ENCODE peak calls at places on chromosomes 2 and 18, in four cellular contexts. One of them, this sample, is unnamed.

GRCh38 chr2:170660406-170660805 is 54.7 kb upstream of the SP5 start:
- DNase-seq in neural progenitor cell: no peak
- DNase-seq in hepatocyte: no peak
- DNase-seq in HCT116: no peak
- DNase-seq in this sample: no peak

GRCh38 chr2:196113061-196113974 is 44.7 kb upstream of the DNAH7 start:
- DNase-seq in hepatocyte: no peak
- DNase-seq in HCT116: no peak
- DNase-seq in neural progenitor cell: peak
- DNase-seq in this sample: peak

GRCh38 chr18:25278415-25278814 is 73.6 kb downstream of the ZNF521 start:
- DNase-seq in hepatocyte: no peak
- DNase-seq in neural progenitor cell: no peak
- DNase-seq in HCT116: no peak
- DNase-seq in this sample: no peak

GRCh38 chr2:98334439-98335078 is 11.7 kb upstream of the CNGA3 start:
- DNase-seq in neural progenitor cell: peak
- DNase-seq in HCT116: no peak
- DNase-seq in hepatocyte: peak
- DNase-seq in this sample: peak

GRCh38 chr18:57768557-57769326 is 34.4 kb downstream of the ATP8B1 start:
- DNase-seq in neural progenitor cell: no peak
- DNase-seq in hepatocyte: peak
- DNase-seq in HCT116: no peak
- DNase-seq in this sample: peak

GRCh38 chr18:22831441-22831904 is 101.7 kb upstream of the RBBP8 start:
- DNase-seq in hepatocyte: peak
- DNase-seq in HCT116: peak
- DNase-seq in neural progenitor cell: no peak
- DNase-seq in this sample: peak

GRCh38 chr2:200172944-200173481 is 133.5 kb upstream of the SPATS2L start:
- DNase-seq in HCT116: no peak
- DNase-seq in hepatocyte: no peak
- DNase-seq in neural progenitor cell: no peak
- DNase-seq in this sample: peak

GRCh38 chr2:220946552-220946951 is 625.6 kb downstream of the EPHA4 start:
- DNase-seq in neural progenitor cell: no peak
- DNase-seq in HCT116: no peak
- DNase-seq in hepatocyte: no peak
- DNase-seq in this sample: peak

GRCh38 chr2:47354817-47355653 is 47.9 kb upstream of the MSH2 start:
- DNase-seq in neural progenitor cell: no peak
- DNase-seq in hepatocyte: no peak
- DNase-seq in HCT116: no peak
- DNase-seq in this sample: no peak

GRCh38 chr2:61793389-61793836 is 60.4 kb downstream of the FAM161A start:
- DNase-seq in hepatocyte: peak
- DNase-seq in HCT116: peak
- DNase-seq in neural progenitor cell: peak
- DNase-seq in this sample: peak

GRCh38 chr2:207223051-207223450 is 57.3 kb upstream of the KLF7 start:
- DNase-seq in hepatocyte: no peak
- DNase-seq in HCT116: no peak
- DNase-seq in neural progenitor cell: no peak
- DNase-seq in this sample: peak

GRCh38 chr2:207219036-207219435 is 53.3 kb upstream of the KLF7 start:
- DNase-seq in HCT116: no peak
- DNase-seq in hepatocyte: no peak
- DNase-seq in neural progenitor cell: no peak
- DNase-seq in this sample: no peak

GRCh38 chr2:207219716-207220414 is 54.1 kb upstream of the KLF7 start:
- DNase-seq in HCT116: no peak
- DNase-seq in hepatocyte: peak
- DNase-seq in neural progenitor cell: no peak
- DNase-seq in this sample: peak

GRCh38 chr2:207224391-207224790 is 58.6 kb upstream of the KLF7 start:
- DNase-seq in hepatocyte: no peak
- DNase-seq in HCT116: no peak
- DNase-seq in neural progenitor cell: no peak
- DNase-seq in this sample: no peak

DNA sequence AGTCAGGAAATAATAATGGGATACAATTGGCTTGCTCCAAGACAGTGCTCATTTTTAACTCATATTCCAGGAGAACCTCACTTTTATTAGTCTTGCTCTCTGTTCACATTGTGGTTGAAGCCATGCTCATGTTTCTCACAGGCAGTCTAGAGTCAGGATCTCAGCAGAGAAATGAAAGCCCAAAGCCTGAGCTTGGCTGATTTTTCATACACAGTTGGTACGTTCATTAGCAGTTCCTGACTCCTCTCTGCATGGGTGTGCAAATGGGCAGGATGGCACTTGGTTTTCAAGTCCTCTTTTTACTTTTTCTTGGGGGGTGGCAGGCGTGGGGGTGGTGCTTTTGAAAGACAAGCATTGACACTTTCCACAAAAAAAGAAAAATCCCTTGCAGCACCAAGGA is 56.0 kb upstream of the KLF7 start:
- DNase-seq in HCT116: no peak
- DNase-seq in hepatocyte: no peak
- DNase-seq in neural progenitor cell: no peak
- DNase-seq in this sample: no peak
- TF ChIP-seq EZH2phosphoT487 in HCT116: no peak
- TF ChIP-seq EZH2phosphoT487 in hepatocyte: no peak
- TF ChIP-seq EZH2phosphoT487 in neural progenitor cell: no peak
- TF ChIP-seq EZH2phosphoT487 in this sample: no peak

GRCh38 chr2:146324954-146325353 is 1519.9 kb upstream of the ACVR2A start:
- DNase-seq in HCT116: no peak
- DNase-seq in neural progenitor cell: no peak
- DNase-seq in hepatocyte: no peak
- DNase-seq in this sample: peak
- H2AFZ ChIP-seq in HCT116: no peak
- H2AFZ ChIP-seq in neural progenitor cell: no peak
- H2AFZ ChIP-seq in hepatocyte: no peak
- H2AFZ ChIP-seq in this sample: peak

DNA sequence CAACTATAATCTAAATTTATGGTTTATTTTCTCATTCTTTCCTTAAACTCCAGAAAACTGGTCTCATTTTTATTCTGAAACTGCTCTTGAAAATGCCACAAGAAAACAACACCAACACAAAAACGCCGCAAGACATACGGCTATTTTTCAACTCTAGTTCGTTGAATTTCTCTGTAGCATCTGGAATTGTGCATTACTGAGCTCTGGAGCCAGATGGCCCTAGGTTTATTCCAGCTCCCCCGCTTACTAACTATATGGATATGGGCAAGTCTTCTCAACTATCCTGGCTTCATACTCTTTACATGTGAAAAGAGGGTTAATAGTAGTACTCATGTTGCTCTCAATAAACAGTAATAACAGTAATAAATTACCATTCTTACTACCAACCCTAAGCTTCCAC is 19.9 kb downstream of the FAM98A start:
- DNase-seq in HCT116: no peak
- DNase-seq in neural progenitor cell: no peak
- DNase-seq in hepatocyte: no peak
- DNase-seq in this sample: no peak
- TF ChIP-seq EZH2phosphoT487 in HCT116: no peak
- TF ChIP-seq EZH2phosphoT487 in neural progenitor cell: no peak
- TF ChIP-seq EZH2phosphoT487 in hepatocyte: no peak
- TF ChIP-seq EZH2phosphoT487 in this sample: no peak

DNA sequence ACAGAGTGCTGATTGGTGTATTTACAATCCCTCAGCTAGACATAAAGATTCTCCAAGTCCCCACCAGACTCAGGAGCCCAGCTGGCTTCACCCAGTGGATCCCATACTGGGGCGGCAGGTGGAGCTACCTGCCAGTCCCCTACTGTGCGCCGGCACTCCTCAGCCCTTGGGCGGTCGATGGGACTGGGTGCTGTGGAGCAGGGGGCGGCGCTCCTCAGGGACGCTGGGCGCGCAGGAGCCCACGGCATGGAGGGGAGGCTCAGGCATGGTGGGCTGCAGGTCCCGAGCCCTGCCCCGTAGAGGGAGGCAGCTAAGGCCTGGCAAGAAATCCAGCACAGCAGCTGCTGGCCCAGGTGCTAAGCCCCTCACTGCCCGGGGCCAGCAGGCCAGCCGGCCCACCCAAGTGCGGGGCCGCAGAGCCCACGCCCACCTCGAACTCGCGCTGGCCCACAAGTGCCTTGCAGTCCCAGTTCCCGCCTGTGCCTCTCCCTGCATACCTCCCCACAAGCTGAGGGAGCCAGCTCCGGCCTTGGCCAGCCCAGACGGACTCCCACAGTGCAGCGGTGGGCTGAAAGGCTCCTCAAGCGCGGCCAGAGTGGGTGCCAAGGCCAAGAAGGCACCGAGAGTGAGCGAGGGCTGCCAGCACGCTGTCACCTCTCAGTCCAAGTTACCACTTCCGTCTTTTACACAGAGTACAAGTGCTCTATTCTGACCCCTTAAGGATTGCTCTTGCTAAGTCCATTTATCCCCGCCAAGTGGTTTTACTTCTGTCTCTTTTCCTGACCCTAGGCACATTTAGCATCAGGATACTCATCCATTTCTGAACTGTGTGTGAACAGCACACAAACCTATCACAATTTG is 1.7 kb upstream of the RPE start:
- DNase-seq in HCT116: no peak
- DNase-seq in hepatocyte: no peak
- DNase-seq in neural progenitor cell: no peak
- DNase-seq in this sample: no peak
- H2AFZ ChIP-seq in HCT116: no peak
- H2AFZ ChIP-seq in hepatocyte: no peak
- H2AFZ ChIP-seq in neural progenitor cell: no peak
- H2AFZ ChIP-seq in this sample: no peak

GRCh38 chr18:5527603-5528002 is 16.2 kb downstream of the EPB41L3 start:
- DNase-seq in HCT116: no peak
- DNase-seq in hepatocyte: peak
- DNase-seq in neural progenitor cell: no peak
- DNase-seq in this sample: peak
- TF ChIP-seq EZH2phosphoT487 in HCT116: no peak
- TF ChIP-seq EZH2phosphoT487 in hepatocyte: no peak
- TF ChIP-seq EZH2phosphoT487 in neural progenitor cell: no peak
- TF ChIP-seq EZH2phosphoT487 in this sample: no peak